ENCODE peak calls at places on chromosomes 7 and 10, in five cellular contexts. One of them, this sample, is unnamed.

GRCh38 chr10:132967540-132967939 is 25.2 kb upstream of the CFAP46 start:
- DNase-seq in fibroblast of lung: no peak
- DNase-seq in choroid plexus epithelial cell: no peak
- DNase-seq in cardiac fibroblast: no peak
- DNase-seq in bronchial epithelial cell: no peak
- DNase-seq in this sample: no peak

GRCh38 chr10:73887038-73888015 is 13.0 kb upstream of the CAMK2G start:
- DNase-seq in fibroblast of lung: peak; percentile 95
- DNase-seq in choroid plexus epithelial cell: peak; percentile 87
- DNase-seq in cardiac fibroblast: peak; percentile 92
- DNase-seq in bronchial epithelial cell: peak; percentile 93
- DNase-seq in this sample: peak; percentile 86

GRCh38 chr10:11162828-11163599 is 145.3 kb downstream of the CELF2 start:
- DNase-seq in fibroblast of lung: no peak
- DNase-seq in choroid plexus epithelial cell: peak; percentile 10
- DNase-seq in cardiac fibroblast: no peak
- DNase-seq in bronchial epithelial cell: no peak
- DNase-seq in this sample: no peak

GRCh38 chr7:27189560-27190283 is 4.7 kb upstream of the HOXA11 start:
- DNase-seq in fibroblast of lung: no peak
- DNase-seq in choroid plexus epithelial cell: no peak
- DNase-seq in cardiac fibroblast: no peak
- DNase-seq in bronchial epithelial cell: no peak
- DNase-seq in this sample: no peak

GRCh38 chr7:128153436-128153835 is 87.6 kb upstream of the LEP start:
- DNase-seq in fibroblast of lung: no peak
- DNase-seq in choroid plexus epithelial cell: no peak
- DNase-seq in cardiac fibroblast: no peak
- DNase-seq in bronchial epithelial cell: no peak
- DNase-seq in this sample: no peak

GRCh38 chr7:90587766-90588165 is 8.4 kb upstream of the CDK14 start:
- DNase-seq in fibroblast of lung: no peak
- DNase-seq in choroid plexus epithelial cell: no peak
- DNase-seq in cardiac fibroblast: no peak
- DNase-seq in bronchial epithelial cell: no peak
- DNase-seq in this sample: no peak

GRCh38 chr7:132472463-132473120 is 103.7 kb downstream of the PLXNA4 start:
- DNase-seq in fibroblast of lung: peak; percentile 70
- DNase-seq in choroid plexus epithelial cell: no peak
- DNase-seq in cardiac fibroblast: no peak
- DNase-seq in bronchial epithelial cell: peak; percentile 8
- DNase-seq in this sample: no peak

GRCh38 chr10:13865758-13866491 is 279.2 kb downstream of the PRPF18 start:
- DNase-seq in fibroblast of lung: peak; percentile 73
- DNase-seq in choroid plexus epithelial cell: peak; percentile 69
- DNase-seq in cardiac fibroblast: peak; percentile 90
- DNase-seq in bronchial epithelial cell: peak; percentile 88
- DNase-seq in this sample: no peak

GRCh38 chr7:22545539-22545938 is 45.6 kb upstream of the STEAP1B start:
- DNase-seq in fibroblast of lung: no peak
- DNase-seq in choroid plexus epithelial cell: no peak
- DNase-seq in cardiac fibroblast: no peak
- DNase-seq in bronchial epithelial cell: no peak
- DNase-seq in this sample: no peak

GRCh38 chr10:21810582-21811244 is 192.8 kb downstream of the DNAJC1 start:
- DNase-seq in fibroblast of lung: no peak
- DNase-seq in choroid plexus epithelial cell: peak; percentile 13
- DNase-seq in cardiac fibroblast: peak; percentile 16
- DNase-seq in bronchial epithelial cell: peak; percentile 79
- DNase-seq in this sample: no peak

GRCh38 chr7:2525161-2525930 is 5.8 kb downstream of the LFNG start:
- DNase-seq in fibroblast of lung: no peak
- DNase-seq in choroid plexus epithelial cell: no peak
- DNase-seq in cardiac fibroblast: no peak
- DNase-seq in bronchial epithelial cell: no peak
- DNase-seq in this sample: no peak

GRCh38 chr7:84195295-84196006 is 862 bp upstream of the SEMA3A start:
- DNase-seq in fibroblast of lung: peak; percentile 53
- DNase-seq in choroid plexus epithelial cell: peak; percentile 32
- DNase-seq in cardiac fibroblast: no peak
- DNase-seq in bronchial epithelial cell: peak; percentile 46
- DNase-seq in this sample: no peak

GRCh38 chr10:48926764-48927163 is 12.9 kb downstream of the LRRC18 start:
- DNase-seq in fibroblast of lung: no peak
- DNase-seq in choroid plexus epithelial cell: no peak
- DNase-seq in cardiac fibroblast: no peak
- DNase-seq in bronchial epithelial cell: no peak
- DNase-seq in this sample: no peak

GRCh38 chr7:14751461-14751860 is 151.1 kb downstream of the DGKB start:
- DNase-seq in fibroblast of lung: no peak
- DNase-seq in choroid plexus epithelial cell: peak; percentile 30
- DNase-seq in cardiac fibroblast: peak; percentile 59
- DNase-seq in bronchial epithelial cell: peak; percentile 37
- DNase-seq in this sample: no peak

GRCh38 chr10:6267941-6268340 is 65.2 kb downstream of the PFKFB3 start:
- DNase-seq in fibroblast of lung: no peak
- DNase-seq in choroid plexus epithelial cell: no peak
- DNase-seq in cardiac fibroblast: no peak
- DNase-seq in bronchial epithelial cell: no peak
- DNase-seq in this sample: no peak

GRCh38 chr10:4067552-4068254 is 282.7 kb upstream of the KLF6 start:
- DNase-seq in fibroblast of lung: no peak
- DNase-seq in choroid plexus epithelial cell: no peak
- DNase-seq in cardiac fibroblast: no peak
- DNase-seq in bronchial epithelial cell: peak; percentile 59
- DNase-seq in this sample: no peak

GRCh38 chr7:68744036-68744435 is 854.2 kb upstream of the AUTS2 start:
- DNase-seq in fibroblast of lung: no peak
- DNase-seq in choroid plexus epithelial cell: no peak
- DNase-seq in cardiac fibroblast: no peak
- DNase-seq in bronchial epithelial cell: no peak
- DNase-seq in this sample: no peak

GRCh38 chr10:77162697-77163096 is 474.9 kb downstream of the KCNMA1 start:
- DNase-seq in fibroblast of lung: peak; percentile 59
- DNase-seq in choroid plexus epithelial cell: peak; percentile 63
- DNase-seq in cardiac fibroblast: peak; percentile 85
- DNase-seq in bronchial epithelial cell: peak; percentile 94
- DNase-seq in this sample: no peak

GRCh38 chr10:127036987-127037386 is 131.8 kb downstream of the DOCK1 start:
- DNase-seq in fibroblast of lung: no peak
- DNase-seq in choroid plexus epithelial cell: no peak
- DNase-seq in cardiac fibroblast: no peak
- DNase-seq in bronchial epithelial cell: no peak
- DNase-seq in this sample: no peak

GRCh38 chr10:68598978-68599753 is 39.0 kb downstream of the TET1 start:
- DNase-seq in fibroblast of lung: peak; percentile 81
- DNase-seq in choroid plexus epithelial cell: no peak
- DNase-seq in cardiac fibroblast: no peak
- DNase-seq in bronchial epithelial cell: peak; percentile 15
- DNase-seq in this sample: no peak

GRCh38 chr7:657565-658119 is 68.9 kb upstream of the DNAAF5 start:
- DNase-seq in fibroblast of lung: peak; percentile 40
- DNase-seq in choroid plexus epithelial cell: peak; percentile 35
- DNase-seq in cardiac fibroblast: peak; percentile 33
- DNase-seq in bronchial epithelial cell: no peak
- DNase-seq in this sample: no peak

GRCh38 chr7:76165106-76165972 is 36.4 kb upstream of the SRRM3 start:
- DNase-seq in fibroblast of lung: no peak
- DNase-seq in choroid plexus epithelial cell: no peak
- DNase-seq in cardiac fibroblast: no peak
- DNase-seq in bronchial epithelial cell: no peak
- DNase-seq in this sample: no peak

GRCh38 chr7:112484671-112485097 is 3.9 kb downstream of the LSMEM1 start:
- DNase-seq in fibroblast of lung: peak; percentile 90
- DNase-seq in choroid plexus epithelial cell: peak; percentile 91
- DNase-seq in cardiac fibroblast: peak; percentile 91
- DNase-seq in bronchial epithelial cell: no peak
- DNase-seq in this sample: peak; percentile 72

GRCh38 chr7:17406756-17407155 is 108.3 kb downstream of the AHR start:
- DNase-seq in fibroblast of lung: peak; percentile 62
- DNase-seq in choroid plexus epithelial cell: peak; percentile 81
- DNase-seq in cardiac fibroblast: peak; percentile 73
- DNase-seq in bronchial epithelial cell: no peak
- DNase-seq in this sample: peak; percentile 12

GRCh38 chr7:108265007-108265406 is 134.8 kb upstream of the LAMB4 start:
- DNase-seq in fibroblast of lung: no peak
- DNase-seq in choroid plexus epithelial cell: no peak
- DNase-seq in cardiac fibroblast: no peak
- DNase-seq in bronchial epithelial cell: no peak
- DNase-seq in this sample: no peak

GRCh38 chr7:46129831-46130230 is 208.8 kb upstream of the IGFBP3 start:
- DNase-seq in fibroblast of lung: no peak
- DNase-seq in choroid plexus epithelial cell: no peak
- DNase-seq in cardiac fibroblast: peak; percentile 68
- DNase-seq in bronchial epithelial cell: no peak
- DNase-seq in this sample: no peak

GRCh38 chr10:74502963-74503608 is 323.3 kb upstream of the KAT6B start:
- DNase-seq in fibroblast of lung: peak; percentile 85
- DNase-seq in choroid plexus epithelial cell: peak; percentile 62
- DNase-seq in cardiac fibroblast: peak; percentile 77
- DNase-seq in bronchial epithelial cell: peak; percentile 80
- DNase-seq in this sample: no peak

DNA sequence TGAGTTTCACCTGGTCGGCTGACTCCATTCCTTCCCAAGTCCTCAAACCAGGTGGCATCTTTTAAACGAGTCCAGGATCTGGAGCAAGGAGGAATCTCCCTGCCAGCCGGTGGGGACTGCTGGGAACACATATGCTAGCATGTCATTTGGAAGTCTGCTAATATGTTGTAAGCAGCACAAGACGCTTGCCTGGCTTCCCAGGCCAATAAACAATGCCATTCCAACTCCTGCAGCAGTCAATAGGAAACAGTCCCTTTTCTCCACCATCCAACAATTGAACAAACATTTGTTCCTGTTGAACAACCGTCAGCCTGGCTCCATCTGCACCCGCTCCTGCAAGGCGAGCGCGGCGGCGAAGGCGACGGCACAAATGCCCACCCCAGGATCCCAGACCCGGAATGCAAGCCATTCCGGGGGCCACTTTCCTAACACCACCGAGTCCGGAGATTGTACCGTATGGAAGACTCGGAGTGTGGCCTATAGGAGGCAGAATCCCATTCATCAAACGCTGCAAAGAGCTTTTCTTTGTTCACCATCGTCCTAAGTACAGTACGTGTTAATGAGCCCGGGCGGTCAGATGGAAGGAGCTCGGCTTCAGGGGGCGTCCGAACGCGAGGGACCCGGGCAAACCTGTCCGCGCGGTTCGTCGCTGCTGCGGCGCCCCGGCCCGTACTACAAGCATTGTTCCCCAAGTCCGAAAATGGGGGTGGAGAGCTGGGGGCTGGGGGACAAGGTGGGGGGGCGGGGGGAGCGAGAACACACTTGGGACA is 1.6 kb downstream of the FAM53B start:
- DNase-seq in fibroblast of lung: peak; percentile 33
- DNase-seq in choroid plexus epithelial cell: peak; percentile 58
- DNase-seq in cardiac fibroblast: peak; percentile 38
- DNase-seq in bronchial epithelial cell: peak; percentile 52
- DNase-seq in this sample: no peak
- TF ChIP-seq CTCF in fibroblast of lung: peak; percentile 33
- TF ChIP-seq CTCF in choroid plexus epithelial cell: peak; percentile 62
- TF ChIP-seq CTCF in cardiac fibroblast: peak; percentile 41
- TF ChIP-seq CTCF in bronchial epithelial cell: peak; percentile 47
- TF ChIP-seq CTCF in this sample: peak; percentile 33

GRCh38 chr10:119686465-119687191 is 35.4 kb downstream of the BAG3 start:
- DNase-seq in fibroblast of lung: peak; percentile 84
- DNase-seq in choroid plexus epithelial cell: peak; percentile 92
- DNase-seq in cardiac fibroblast: peak; percentile 92
- DNase-seq in bronchial epithelial cell: peak; percentile 95
- DNase-seq in this sample: peak; percentile 57

GRCh38 chr10:119691726-119692125 is 34.1 kb upstream of the INPP5F start:
- DNase-seq in fibroblast of lung: no peak
- DNase-seq in choroid plexus epithelial cell: no peak
- DNase-seq in cardiac fibroblast: no peak
- DNase-seq in bronchial epithelial cell: no peak
- DNase-seq in this sample: no peak

GRCh38 chr10:119687192-119688032 is 36.2 kb downstream of the BAG3 start:
- DNase-seq in fibroblast of lung: no peak
- DNase-seq in choroid plexus epithelial cell: peak; percentile 61
- DNase-seq in cardiac fibroblast: no peak
- DNase-seq in bronchial epithelial cell: no peak
- DNase-seq in this sample: no peak

GRCh38 chr10:119689016-119689564 is 36.8 kb upstream of the INPP5F start:
- DNase-seq in fibroblast of lung: no peak
- DNase-seq in choroid plexus epithelial cell: no peak
- DNase-seq in cardiac fibroblast: no peak
- DNase-seq in bronchial epithelial cell: no peak
- DNase-seq in this sample: no peak

GRCh38 chr10:119688033-119688508 is 36.9 kb downstream of the BAG3 start:
- DNase-seq in fibroblast of lung: no peak
- DNase-seq in choroid plexus epithelial cell: no peak
- DNase-seq in cardiac fibroblast: no peak
- DNase-seq in bronchial epithelial cell: peak; percentile 29
- DNase-seq in this sample: no peak
- TF ChIP-seq CTCF in fibroblast of lung: no peak
- TF ChIP-seq CTCF in choroid plexus epithelial cell: no peak
- TF ChIP-seq CTCF in cardiac fibroblast: no peak
- TF ChIP-seq CTCF in bronchial epithelial cell: no peak
- TF ChIP-seq CTCF in this sample: no peak

DNA sequence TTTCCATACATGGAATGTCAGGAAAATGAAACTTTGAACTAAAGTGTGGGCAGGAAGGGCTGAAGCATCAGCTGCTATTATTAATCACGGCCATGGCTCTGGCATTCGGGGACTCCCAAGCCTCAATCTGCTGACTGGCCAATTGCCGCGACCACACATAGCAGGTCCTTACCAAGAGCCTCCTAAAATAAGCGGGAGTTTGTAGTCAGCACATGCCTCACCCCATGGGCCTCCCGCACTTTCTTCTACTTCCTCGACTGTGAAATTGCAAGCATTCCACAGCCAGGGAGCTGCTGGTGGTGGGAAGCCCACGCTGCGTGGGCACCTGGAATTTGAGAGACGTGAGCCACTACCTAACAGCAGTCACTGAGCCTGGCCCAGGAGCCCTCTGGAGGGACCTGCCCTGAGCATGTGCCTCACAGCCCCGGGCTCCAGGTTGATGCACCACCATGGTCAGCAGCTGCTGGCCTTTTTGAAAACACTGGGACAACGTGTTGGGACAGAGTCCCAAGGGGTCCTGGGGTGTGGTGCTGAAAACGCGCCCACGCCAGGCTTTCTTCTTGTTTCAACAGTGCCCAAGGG is 211.4 kb downstream of the TNS3 start:
- DNase-seq in fibroblast of lung: no peak
- DNase-seq in choroid plexus epithelial cell: no peak
- DNase-seq in cardiac fibroblast: no peak
- DNase-seq in bronchial epithelial cell: peak; percentile 56
- DNase-seq in this sample: no peak
- TF ChIP-seq CTCF in fibroblast of lung: no peak
- TF ChIP-seq CTCF in choroid plexus epithelial cell: no peak
- TF ChIP-seq CTCF in cardiac fibroblast: no peak
- TF ChIP-seq CTCF in bronchial epithelial cell: no peak
- TF ChIP-seq CTCF in this sample: no peak

DNA sequence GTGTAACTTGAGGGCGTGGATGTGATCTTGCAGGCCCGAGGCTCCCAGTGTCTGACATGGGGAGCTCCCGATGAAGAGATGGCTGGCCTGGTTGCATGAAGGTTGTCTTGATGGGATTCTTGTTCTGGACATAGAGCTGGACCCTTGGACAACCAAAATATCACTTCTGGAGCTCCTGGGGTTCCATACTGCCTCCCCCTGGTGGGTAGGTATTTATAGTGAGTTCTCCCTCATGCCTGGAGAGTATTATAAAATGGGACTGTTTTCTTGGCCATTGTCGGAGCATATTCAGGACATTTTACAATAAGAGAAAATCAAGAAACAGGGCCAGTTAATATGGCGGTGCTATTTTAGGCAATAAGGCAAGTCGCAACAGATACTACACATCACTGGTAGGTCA is 32.6 kb upstream of the GIMAP8 start:
- DNase-seq in fibroblast of lung: no peak
- DNase-seq in choroid plexus epithelial cell: no peak
- DNase-seq in cardiac fibroblast: no peak
- DNase-seq in bronchial epithelial cell: no peak
- DNase-seq in this sample: no peak
- TF ChIP-seq CTCF in fibroblast of lung: peak; percentile 6
- TF ChIP-seq CTCF in choroid plexus epithelial cell: peak; percentile 39
- TF ChIP-seq CTCF in cardiac fibroblast: peak; percentile 17
- TF ChIP-seq CTCF in bronchial epithelial cell: no peak
- TF ChIP-seq CTCF in this sample: no peak